ENCODE peak calls at places on chromosome 7, in seven cellular contexts. One of them, this sample, is unnamed.
A peak's percentile ranks its signal among the peaks of the same experiment; 100 is the strongest.

GRCh38 chr7:34066968-34067367 is 161.6 kb downstream of the BMPER start:
- DNase-seq in EL: no peak
- DNase-seq in CD4-positive, alpha-beta memory T cell: no peak
- DNase-seq in nephron progenitor cell: no peak
- DNase-seq in stimulated activated CD4-positive, alpha-beta T cell treated with anti-CD3 and anti-CD28 coated beads, TNF-alpha, amount 100 ng/mL, for 24 hours: no peak
- DNase-seq in sciatic nerve: no peak
- DNase-seq in heart left ventricle: no peak
- DNase-seq in this sample: no peak

GRCh38 chr7:28069788-28070187 is 110.8 kb downstream of the JAZF1 start:
- DNase-seq in EL: peak; percentile 80
- DNase-seq in CD4-positive, alpha-beta memory T cell: no peak
- DNase-seq in nephron progenitor cell: no peak
- DNase-seq in stimulated activated CD4-positive, alpha-beta T cell treated with anti-CD3 and anti-CD28 coated beads, TNF-alpha, amount 100 ng/mL, for 24 hours: no peak
- DNase-seq in sciatic nerve: peak; percentile 75
- DNase-seq in heart left ventricle: no peak
- DNase-seq in this sample: no peak

GRCh38 chr7:54339074-54339473 is 203.1 kb upstream of the VSTM2A start:
- DNase-seq in EL: no peak
- DNase-seq in CD4-positive, alpha-beta memory T cell: no peak
- DNase-seq in nephron progenitor cell: peak; percentile 15
- DNase-seq in stimulated activated CD4-positive, alpha-beta T cell treated with anti-CD3 and anti-CD28 coated beads, TNF-alpha, amount 100 ng/mL, for 24 hours: no peak
- DNase-seq in sciatic nerve: no peak
- DNase-seq in heart left ventricle: no peak
- DNase-seq in this sample: no peak

GRCh38 chr7:15647309-15647708 is 39.2 kb downstream of the MEOX2 start:
- DNase-seq in EL: no peak
- DNase-seq in CD4-positive, alpha-beta memory T cell: no peak
- DNase-seq in nephron progenitor cell: no peak
- DNase-seq in stimulated activated CD4-positive, alpha-beta T cell treated with anti-CD3 and anti-CD28 coated beads, TNF-alpha, amount 100 ng/mL, for 24 hours: no peak
- DNase-seq in sciatic nerve: no peak
- DNase-seq in heart left ventricle: no peak
- DNase-seq in this sample: no peak

GRCh38 chr7:149866817-149867447 is 6.8 kb upstream of the ATP6V0E2 start:
- DNase-seq in EL: no peak
- DNase-seq in CD4-positive, alpha-beta memory T cell: no peak
- DNase-seq in nephron progenitor cell: no peak
- DNase-seq in stimulated activated CD4-positive, alpha-beta T cell treated with anti-CD3 and anti-CD28 coated beads, TNF-alpha, amount 100 ng/mL, for 24 hours: no peak
- DNase-seq in sciatic nerve: peak; percentile 48
- DNase-seq in heart left ventricle: no peak
- DNase-seq in this sample: no peak

GRCh38 chr7:99027841-99028240 is 116.1 kb downstream of the SMURF1 start:
- DNase-seq in EL: no peak
- DNase-seq in CD4-positive, alpha-beta memory T cell: no peak
- DNase-seq in nephron progenitor cell: no peak
- DNase-seq in stimulated activated CD4-positive, alpha-beta T cell treated with anti-CD3 and anti-CD28 coated beads, TNF-alpha, amount 100 ng/mL, for 24 hours: no peak
- DNase-seq in sciatic nerve: no peak
- DNase-seq in heart left ventricle: no peak
- DNase-seq in this sample: no peak

GRCh38 chr7:117811696-117812095 is 61.5 kb downstream of the CTTNBP2 start:
- DNase-seq in EL: no peak
- DNase-seq in CD4-positive, alpha-beta memory T cell: no peak
- DNase-seq in nephron progenitor cell: no peak
- DNase-seq in stimulated activated CD4-positive, alpha-beta T cell treated with anti-CD3 and anti-CD28 coated beads, TNF-alpha, amount 100 ng/mL, for 24 hours: no peak
- DNase-seq in sciatic nerve: no peak
- DNase-seq in heart left ventricle: no peak
- DNase-seq in this sample: no peak

GRCh38 chr7:50531401-50531906 is 33.8 kb downstream of the DDC start:
- DNase-seq in EL: no peak
- DNase-seq in CD4-positive, alpha-beta memory T cell: peak; percentile 3
- DNase-seq in nephron progenitor cell: no peak
- DNase-seq in stimulated activated CD4-positive, alpha-beta T cell treated with anti-CD3 and anti-CD28 coated beads, TNF-alpha, amount 100 ng/mL, for 24 hours: peak; percentile 8
- DNase-seq in sciatic nerve: no peak
- DNase-seq in heart left ventricle: no peak
- DNase-seq in this sample: no peak

GRCh38 chr7:149310990-149311573 is 49.1 kb downstream of the ZNF783 start:
- DNase-seq in EL: no peak
- DNase-seq in CD4-positive, alpha-beta memory T cell: no peak
- DNase-seq in nephron progenitor cell: no peak
- DNase-seq in stimulated activated CD4-positive, alpha-beta T cell treated with anti-CD3 and anti-CD28 coated beads, TNF-alpha, amount 100 ng/mL, for 24 hours: no peak
- DNase-seq in sciatic nerve: no peak
- DNase-seq in heart left ventricle: no peak
- DNase-seq in this sample: no peak

GRCh38 chr7:94296886-94297285 is 97.8 kb upstream of the COL1A2 start:
- DNase-seq in EL: peak; percentile 28
- DNase-seq in CD4-positive, alpha-beta memory T cell: no peak
- DNase-seq in nephron progenitor cell: no peak
- DNase-seq in stimulated activated CD4-positive, alpha-beta T cell treated with anti-CD3 and anti-CD28 coated beads, TNF-alpha, amount 100 ng/mL, for 24 hours: no peak
- DNase-seq in sciatic nerve: no peak
- DNase-seq in heart left ventricle: no peak
- DNase-seq in this sample: no peak

GRCh38 chr7:36408589-36408988 is 18.9 kb downstream of the ANLN start:
- DNase-seq in EL: no peak
- DNase-seq in CD4-positive, alpha-beta memory T cell: no peak
- DNase-seq in nephron progenitor cell: no peak
- DNase-seq in stimulated activated CD4-positive, alpha-beta T cell treated with anti-CD3 and anti-CD28 coated beads, TNF-alpha, amount 100 ng/mL, for 24 hours: no peak
- DNase-seq in sciatic nerve: no peak
- DNase-seq in heart left ventricle: no peak
- DNase-seq in this sample: no peak

GRCh38 chr7:72430531-72430930 is 18.4 kb upstream of the CALN1 start:
- DNase-seq in EL: no peak
- DNase-seq in CD4-positive, alpha-beta memory T cell: no peak
- DNase-seq in nephron progenitor cell: no peak
- DNase-seq in stimulated activated CD4-positive, alpha-beta T cell treated with anti-CD3 and anti-CD28 coated beads, TNF-alpha, amount 100 ng/mL, for 24 hours: no peak
- DNase-seq in sciatic nerve: no peak
- DNase-seq in heart left ventricle: no peak
- DNase-seq in this sample: no peak

GRCh38 chr7:6576024-6576866 is 1.0 kb upstream of the ZDHHC4 start:
- DNase-seq in EL: no peak
- DNase-seq in CD4-positive, alpha-beta memory T cell: no peak
- DNase-seq in nephron progenitor cell: no peak
- DNase-seq in stimulated activated CD4-positive, alpha-beta T cell treated with anti-CD3 and anti-CD28 coated beads, TNF-alpha, amount 100 ng/mL, for 24 hours: no peak
- DNase-seq in sciatic nerve: no peak
- DNase-seq in heart left ventricle: peak; percentile 48
- DNase-seq in this sample: no peak

GRCh38 chr7:91351374-91351773 is 87.1 kb downstream of the FZD1 start:
- DNase-seq in EL: peak; percentile 28
- DNase-seq in CD4-positive, alpha-beta memory T cell: no peak
- DNase-seq in nephron progenitor cell: no peak
- DNase-seq in stimulated activated CD4-positive, alpha-beta T cell treated with anti-CD3 and anti-CD28 coated beads, TNF-alpha, amount 100 ng/mL, for 24 hours: no peak
- DNase-seq in sciatic nerve: no peak
- DNase-seq in heart left ventricle: no peak
- DNase-seq in this sample: no peak

This sample was measured in progenitor cell of endocrine pancreas.